ENCODE peak calls at places on chromosomes 13 and 19, in ten cellular contexts. E, O, H, R, Z, P, I, W, Q and T are unnamed samples.

GRCh38 chr13:42420304-42420703 is 148.4 kb downstream of the AKAP11 start:
- DNase-seq in E (no peak), O (no peak), H (no peak), R (no peak), Z (no peak), P (no peak), I (no peak), W (no peak), Q (no peak), T (no peak)

GRCh38 chr19:50514346-50515167 is 844 bp upstream of the ASPDH start:
- DNase-seq in E (no peak), O (no peak), H (no peak), R (no peak), Z (no peak), P (no peak), I (no peak), W (no peak), Q (no peak), T (peak; percentile 85)

GRCh38 chr13:27601771-27602170 is 18.6 kb downstream of the LNX2 start:
- DNase-seq in E (no peak), O (no peak), H (no peak), R (no peak), Z (no peak), P (no peak), I (no peak), W (no peak), Q (no peak), T (no peak)

GRCh38 chr13:75762066-75762937 is 126.2 kb downstream of the LMO7 start:
- DNase-seq in E (no peak), O (no peak), H (no peak), R (peak; percentile 62), Z (no peak), P (no peak), I (peak; percentile 63), W (no peak), Q (no peak), T (no peak)

GRCh38 chr19:42255766-42256750 is 1.1 kb upstream of the ERF start:
- DNase-seq in E (peak; percentile 69), O (peak; percentile 87), H (peak; percentile 86), R (no peak), Z (no peak), P (peak; percentile 78), I (peak; percentile 46), W (peak; percentile 70), Q (no peak), T (peak; percentile 78)

GRCh38 chr19:51729781-51730180 is 6.0 kb upstream of the HAS1 start:
- DNase-seq in E (no peak), O (no peak), H (no peak), R (no peak), Z (no peak), P (no peak), I (no peak), W (no peak), Q (no peak), T (no peak)

GRCh38 chr13:65468628-65469027 is 1761.5 kb downstream of the PCDH9 start:
- DNase-seq in E (no peak), O (no peak), H (no peak), R (no peak), Z (no peak), P (no peak), I (peak; percentile 46), W (no peak), Q (no peak), T (no peak)

GRCh38 chr19:43578787-43579186 is 3.2 kb downstream of the PINLYP start:
- DNase-seq in E (no peak), O (no peak), H (no peak), R (no peak), Z (no peak), P (no peak), I (no peak), W (no peak), Q (no peak), T (no peak)

GRCh38 chr13:95164830-95165229 is 136.4 kb downstream of the ABCC4 start:
- DNase-seq in E (no peak), O (no peak), H (no peak), R (no peak), Z (no peak), P (no peak), I (no peak), W (no peak), Q (no peak), T (no peak)

GRCh38 chr13:37598572-37598971 is at the start of gene POSTN:
- DNase-seq in E (no peak), O (no peak), H (no peak), R (no peak), Z (no peak), P (no peak), I (peak; percentile 49), W (no peak), Q (no peak), T (no peak)
- H3K4me3 ChIP-seq in E (peak within 1 kb of the TSS; percentile 36), O (no peak within 1 kb of the TSS), H (peak within 1 kb of the TSS; percentile 48), R (no peak within 1 kb of the TSS), Z (no peak within 1 kb of the TSS), P (no peak within 1 kb of the TSS), I (peak within 1 kb of the TSS; percentile 20), W (no peak within 1 kb of the TSS), Q (no peak within 1 kb of the TSS), T (no peak within 1 kb of the TSS)

DNA sequence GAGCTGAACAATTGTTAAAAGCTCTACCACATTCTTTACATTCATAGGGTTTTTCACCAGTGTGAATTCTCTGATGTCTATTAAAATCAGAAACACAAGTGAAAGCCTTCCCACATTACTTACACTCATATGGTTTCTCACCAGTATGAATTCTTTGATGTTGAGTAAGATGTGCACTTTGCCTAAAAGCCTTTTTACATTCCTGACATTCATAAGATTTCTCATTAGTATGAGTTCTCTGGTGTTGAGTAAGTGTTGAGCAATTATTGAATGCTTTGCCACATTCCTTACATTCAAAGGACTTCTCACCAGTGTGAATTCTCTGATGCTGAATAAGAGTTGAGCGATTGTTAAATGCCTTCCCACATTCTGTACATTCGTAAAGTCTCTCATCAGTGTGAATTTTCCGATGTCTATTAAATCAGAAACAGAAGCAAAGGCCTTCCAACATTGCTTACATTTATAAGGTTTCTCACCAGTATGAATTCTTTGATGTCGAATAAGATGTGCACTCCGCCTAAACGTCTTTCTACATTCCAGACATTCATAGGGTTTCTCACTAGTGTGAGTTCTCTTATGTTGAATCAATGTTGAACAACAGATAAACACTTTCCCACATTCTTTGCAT is 14.2 kb upstream of the ZFP30 start:
- DNase-seq in E (no peak), O (no peak), H (no peak), R (no peak), Z (no peak), P (no peak), I (no peak), W (no peak), Q (no peak), T (no peak)
- H3K4me1 ChIP-seq in E (no peaks in the 10 kb centered on the region), O (no peaks in the 10 kb centered on the region), H (no peaks in the 10 kb centered on the region), R (no peaks in the 10 kb centered on the region), Z (no peaks in the 10 kb centered on the region), P (no peaks in the 10 kb centered on the region), I (no peaks in the 10 kb centered on the region), W (no peaks in the 10 kb centered on the region), Q (no peaks in the 10 kb centered on the region), T (no peaks in the 10 kb centered on the region)

DNA sequence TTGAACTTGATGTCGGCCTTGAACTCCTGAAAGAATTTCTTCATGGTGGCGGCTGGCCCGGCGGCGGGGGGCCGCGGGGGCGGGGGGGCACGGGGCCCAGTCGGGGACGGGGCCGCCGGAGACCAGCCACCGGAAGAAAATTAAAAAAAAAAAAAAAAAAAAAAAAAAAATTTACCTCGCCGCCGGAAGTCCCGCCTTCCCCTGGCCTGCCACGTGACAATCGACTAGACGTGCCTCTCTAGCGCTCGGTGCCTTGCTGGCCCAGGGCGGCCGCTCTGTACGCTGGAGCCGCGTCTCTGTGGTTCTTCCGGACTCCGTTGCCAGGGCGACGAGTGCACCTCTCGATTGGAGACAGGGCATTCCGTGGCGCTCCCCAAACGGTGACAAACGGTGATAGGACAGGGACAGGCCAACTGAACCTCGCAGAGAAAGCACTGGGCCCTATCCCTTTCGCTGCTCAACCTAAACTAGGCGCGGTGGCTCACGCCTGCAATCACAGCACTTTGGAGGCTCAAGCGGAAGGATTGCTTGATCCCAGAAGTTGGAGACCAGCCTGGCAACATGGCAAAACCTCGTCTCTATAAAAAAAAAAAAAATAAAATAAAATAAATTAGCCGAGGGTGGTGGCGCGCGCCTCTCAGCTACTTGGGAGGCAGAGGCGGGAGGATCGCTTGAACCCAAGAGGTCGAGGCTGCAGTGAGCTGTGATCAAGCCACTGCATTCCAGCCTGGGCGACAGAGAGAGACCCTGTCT is at the start of gene UBXN6:
- DNase-seq in E (peak; percentile 97), O (peak; percentile 99), H (peak; percentile 100), R (peak; percentile 99), Z (peak; percentile 98), P (peak; percentile 99), I (peak; percentile 99), W (peak; percentile 98), Q (peak; percentile 95), T (peak; percentile 99)
- H3K4me3 ChIP-seq in E (peak within 1 kb of the TSS; percentile 80), O (peak within 1 kb of the TSS; percentile 87), H (peak within 1 kb of the TSS; percentile 95), R (peak within 1 kb of the TSS; percentile 64), Z (peak within 1 kb of the TSS; percentile 60), P (peak within 1 kb of the TSS; percentile 77), I (peak within 1 kb of the TSS; percentile 97), W (peak within 1 kb of the TSS; percentile 65), Q (peak within 1 kb of the TSS; percentile 84), T (no peak within 1 kb of the TSS)

GRCh38 chr19:16330811-16331690 is 6.4 kb downstream of the KLF2 start:
- DNase-seq in E (no peak), O (no peak), H (no peak), R (peak; percentile 62), Z (no peak), P (no peak), I (no peak), W (no peak), Q (no peak), T (no peak)
- H3K4me1 ChIP-seq in E (peaks cover 48% of the 10 kb centered on the region), O (peaks cover 11% of the 10 kb centered on the region), H (peaks cover 4% of the 10 kb centered on the region), R (peaks cover 21% of the 10 kb centered on the region), Z (peaks cover 16% of the 10 kb centered on the region), P (no peaks in the 10 kb centered on the region), I (peaks cover 16% of the 10 kb centered on the region), W (no peaks in the 10 kb centered on the region), Q (peaks cover 29% of the 10 kb centered on the region), T (peaks cover 18% of the 10 kb centered on the region)